ENCODE peak calls at places on chromosomes 7 and 10, in ten cellular contexts. K is stomach, J is Peyer's patch, V is heart left ventricle, E is sigmoid colon, T is HCT116, R is ovary, W is A549, M is spleen, N is body of pancreas. I is an unnamed sample. For H3K4me1, the result is how much of the 10 kb centered on the place peaks cover.

GRCh38 chr10:23696476-23696875 is 257.6 kb downstream of the OTUD1 start:
- DNase-seq in V (no peak), T (no peak), K (no peak), N (no peak), J (no peak), W (no peak), E (no peak), R (no peak), M (no peak), I (no peak)

GRCh38 chr10:11183000-11183399 is 165.3 kb downstream of the CELF2 start:
- DNase-seq in R (no peak), T (no peak), M (no peak), J (no peak), V (no peak), E (no peak), N (no peak), K (no peak), W (no peak), I (no peak)

GRCh38 chr7:122133477-122133876 is 10.6 kb downstream of the AASS start:
- DNase-seq in J (no peak), M (no peak), W (no peak), T (no peak), K (no peak), E (no peak), N (no peak), R (no peak), V (peak), I (no peak)

GRCh38 chr7:22589641-22590141 is 89.7 kb upstream of the STEAP1B start:
- DNase-seq in M (no peak), N (peak), K (no peak), R (no peak), J (no peak), W (no peak), V (peak), E (peak), T (no peak), I (peak)

GRCh38 chr7:77571791-77572190 is 34.7 kb downstream of the PTPN12 start:
- DNase-seq in T (no peak), E (no peak), N (no peak), J (no peak), W (no peak), V (no peak), M (no peak), K (no peak), R (no peak), I (no peak)

GRCh38 chr10:48215148-48215982 is 59.1 kb downstream of the FRMPD2 start:
- DNase-seq in K (peak), R (no peak), V (no peak), M (no peak), W (peak), N (peak), E (no peak), T (peak), J (no peak), I (peak)

GRCh38 chr10:16116404-16117304 is 256.3 kb upstream of the MINDY3 start:
- DNase-seq in T (peak), E (no peak), J (no peak), N (peak), M (no peak), K (no peak), W (peak), R (no peak), V (no peak), I (peak)

GRCh38 chr7:94409561-94409960 is 14.9 kb downstream of the COL1A2 start:
- DNase-seq in E (no peak), T (no peak), N (no peak), J (no peak), K (no peak), R (no peak), V (peak), M (no peak), W (no peak), I (no peak)

GRCh38 chr7:95725170-95725569 is 47.2 kb upstream of the DYNC1I1 start:
- DNase-seq in J (no peak), M (no peak), K (no peak), W (peak), V (no peak), T (no peak), E (no peak), R (no peak), N (no peak), I (no peak)

DNA sequence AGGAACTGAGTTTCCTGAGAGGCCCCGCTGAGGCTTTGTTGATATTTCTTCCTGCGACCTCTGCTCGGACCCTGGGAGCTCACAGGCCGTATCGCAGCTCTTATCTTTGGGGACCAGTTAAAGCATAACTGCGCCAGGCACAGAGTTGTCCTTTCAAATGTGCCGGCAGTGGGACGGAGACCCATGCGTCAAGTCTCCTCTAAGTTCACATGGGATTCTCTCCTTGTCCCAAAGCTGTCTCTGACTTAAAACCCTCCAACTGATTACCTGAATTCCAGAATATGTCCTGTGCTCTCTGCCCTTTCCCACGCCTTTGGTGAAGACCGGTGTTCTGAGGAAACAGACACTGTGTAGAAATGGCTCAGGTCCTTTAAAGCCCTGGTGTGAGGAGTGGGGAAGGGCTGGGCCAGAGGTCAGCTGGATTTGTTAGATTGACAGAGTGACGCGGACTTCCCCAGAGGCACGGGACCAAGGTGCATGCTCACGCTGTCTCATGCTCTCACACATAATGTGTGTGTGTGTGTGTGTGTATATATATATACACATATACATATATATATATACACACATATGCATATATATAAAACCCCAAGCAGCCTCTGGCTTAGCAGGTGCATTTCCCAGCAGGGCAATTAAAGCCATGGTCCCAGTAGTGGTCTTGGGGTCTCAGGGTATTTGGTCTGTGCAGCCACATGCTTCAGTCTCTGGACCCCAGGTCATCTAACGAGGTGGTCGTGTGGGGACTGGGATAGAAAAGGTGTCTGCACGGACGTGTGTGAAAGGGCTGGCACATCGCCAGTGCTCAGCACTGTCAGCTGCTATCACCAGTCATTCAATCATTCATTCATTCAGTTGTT is 170.0 kb downstream of the EGFR start:
- DNase-seq in N (no peak), K (peak), R (no peak), E (no peak), V (no peak), J (peak), W (no peak), T (no peak), M (no peak), I (no peak)
- TF ChIP-seq POLR2A in N (no peak), K (no peak), R (no peak), E (no peak), V (no peak), J (peak), W (no peak), T (no peak), M (no peak), I (no peak)

GRCh38 chr10:30697806-30698205 is 68.3 kb upstream of the LYZL2 start:
- DNase-seq in R (no peak), T (no peak), N (no peak), E (no peak), K (no peak), M (no peak), W (no peak), J (no peak), V (no peak), I (no peak)
- H3K4me1 ChIP-seq in R (under half), T (under half), N (under half), E (under half), K (under half), M (under half), W (under half), J (under half), V (under half), I (under half)

GRCh38 chr10:110666673-110667072 is 22.5 kb downstream of the RBM20 start:
- DNase-seq in N (no peak), M (no peak), K (no peak), R (no peak), J (no peak), W (no peak), E (no peak), V (no peak), T (no peak), I (no peak)
- TF ChIP-seq POLR2A in N (no peak), M (no peak), K (no peak), R (no peak), J (no peak), W (no peak), E (no peak), V (no peak), T (no peak), I (no peak)

GRCh38 chr7:1537631-1538412 is 7.3 kb downstream of the MAFK start:
- DNase-seq in M (peak), K (peak), T (no peak), E (peak), V (peak), N (peak), W (peak), J (peak), R (peak), I (peak)
- H3K4me1 ChIP-seq in M (half or more), K (half or more), T (half or more), E (under half), V (half or more), N (half or more), W (half or more), J (under half), R (under half), I (under half)

GRCh38 chr7:106659963-106660861 is 746 bp downstream of the CCDC71L start:
- DNase-seq in K (peak), E (peak), T (peak), J (peak), N (peak), R (peak), W (peak), M (peak), V (peak), I (peak)

GRCh38 chr7:106659369-106659962 is 1.5 kb downstream of the CCDC71L start:
- DNase-seq in N (no peak), K (no peak), M (no peak), T (no peak), W (no peak), E (no peak), J (no peak), V (no peak), R (no peak), I (no peak)

GRCh38 chr7:106657085-106657991 is 3.6 kb downstream of the CCDC71L start:
- DNase-seq in W (no peak), N (no peak), V (no peak), E (no peak), J (no peak), M (no peak), R (no peak), K (no peak), T (no peak), I (no peak)

GRCh38 chr7:106660862-106661720 is at the start of gene CCDC71L:
- DNase-seq in M (peak), J (peak), V (peak), W (peak), E (peak), K (peak), R (peak), T (peak), N (peak), I (peak)

DNA sequence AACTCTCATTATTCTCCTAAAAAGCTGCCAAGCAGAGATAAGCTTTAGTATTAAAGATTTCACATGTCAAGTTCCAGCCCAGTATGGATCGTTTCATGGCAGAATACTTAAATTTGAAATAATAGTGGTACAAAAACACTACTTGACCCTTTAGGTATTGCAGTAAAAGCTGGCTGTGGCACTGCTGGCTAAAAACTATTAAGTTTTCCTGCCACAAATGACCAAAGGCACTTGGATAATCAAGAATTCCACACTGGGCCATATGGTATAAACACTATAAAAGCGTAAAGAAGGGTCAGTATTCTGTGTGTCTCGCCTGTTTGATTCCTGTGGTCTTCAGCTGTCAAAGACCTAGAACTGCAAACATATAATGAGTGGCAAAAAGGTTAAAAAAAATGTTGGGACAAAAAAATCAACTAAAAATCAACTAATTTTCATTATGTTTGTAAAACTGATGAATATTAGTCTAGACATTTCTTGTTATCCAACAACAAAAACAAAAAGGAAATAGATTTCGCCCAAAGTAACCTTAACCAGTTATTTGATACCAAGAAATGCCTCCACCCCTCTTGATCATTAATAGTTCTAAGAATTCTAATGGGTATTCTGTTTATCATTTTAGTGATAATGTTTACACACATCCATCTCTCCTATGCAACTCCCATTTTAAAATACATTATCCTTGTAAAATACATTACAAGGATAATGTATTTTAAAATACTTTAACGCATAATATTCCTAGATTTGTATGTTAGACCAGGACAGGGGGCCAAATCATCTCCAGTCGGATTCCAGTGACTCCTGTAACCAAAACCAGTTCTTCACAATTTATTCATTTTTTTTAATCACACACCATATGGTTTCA is 2.2 kb downstream of the CCDC71L start:
- DNase-seq in E (no peak), V (no peak), M (no peak), K (no peak), N (no peak), J (no peak), R (no peak), T (no peak), W (no peak), I (no peak)
- TF ChIP-seq POLR2A in E (no peak), V (no peak), M (no peak), K (no peak), N (no peak), J (no peak), R (no peak), T (no peak), W (no peak), I (no peak)

GRCh38 chr10:101063162-101063525 is 1.4 kb downstream of the KAZALD1 start:
- DNase-seq in R (no peak), E (no peak), M (no peak), V (no peak), J (no peak), K (no peak), W (no peak), N (no peak), T (no peak), I (no peak)

GRCh38 chr10:101062231-101063161 is 707 bp downstream of the KAZALD1 start:
- DNase-seq in J (peak), N (peak), W (peak), M (peak), V (peak), T (no peak), R (no peak), K (peak), E (peak), I (peak)

GRCh38 chr10:101061814-101062230 is at the start of gene KAZALD1:
- DNase-seq in T (no peak), V (no peak), W (no peak), N (no peak), M (peak), R (no peak), J (no peak), K (no peak), E (no peak), I (no peak)

GRCh38 chr10:101060036-101060950 is 1.5 kb upstream of the KAZALD1 start:
- DNase-seq in E (peak), N (peak), K (peak), T (peak), M (peak), R (peak), J (peak), V (peak), W (peak), I (peak)

DNA sequence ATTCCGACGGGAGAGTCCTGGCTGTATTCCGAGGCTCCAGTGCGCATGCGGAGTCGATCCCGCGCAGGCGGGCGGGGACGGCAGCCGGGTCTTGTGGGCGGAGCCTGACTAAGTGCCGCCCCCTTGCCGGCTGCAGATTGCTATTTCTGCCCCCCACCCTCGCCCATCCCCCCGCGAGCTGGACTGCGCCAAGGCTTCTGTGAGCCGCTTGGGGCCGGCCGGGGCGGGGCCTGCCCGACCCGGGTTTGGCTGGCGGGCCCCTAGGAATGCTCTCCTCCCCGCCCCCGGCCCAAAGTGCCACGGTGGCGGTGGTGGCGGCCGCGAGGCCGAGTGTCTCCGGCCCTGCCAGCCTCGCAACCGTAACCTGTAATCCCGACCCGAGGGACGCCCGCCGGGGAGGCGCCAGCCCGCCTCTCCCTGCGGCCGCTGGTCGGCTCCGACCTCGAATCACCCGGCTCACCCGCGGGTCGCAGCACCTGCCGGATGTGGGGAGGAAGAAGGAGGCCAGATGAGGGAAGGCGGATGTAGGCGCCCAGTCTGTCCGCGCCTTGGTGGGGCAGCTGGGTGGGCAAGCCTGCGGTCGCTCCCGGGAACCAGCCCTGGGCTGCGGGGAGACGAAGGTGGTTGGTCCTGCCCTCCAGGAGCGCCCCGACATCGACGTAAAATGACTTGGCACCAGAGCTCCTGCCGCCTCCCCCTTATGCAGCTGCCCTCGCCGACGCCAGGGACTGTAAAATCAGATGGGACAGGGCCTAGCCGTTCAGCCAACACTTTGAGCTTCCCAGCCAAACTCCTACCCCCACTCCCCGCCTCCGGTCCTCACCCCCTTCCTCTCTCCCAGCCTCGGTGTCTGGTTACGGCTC is 607 bp upstream of the KAZALD1 start:
- DNase-seq in T (peak), N (peak), V (peak), M (peak), W (peak), K (peak), E (peak), R (peak), J (peak), I (peak)
- H3K4me1 ChIP-seq in T (half or more), N (under half), V (half or more), M (half or more), W (under half), K (under half), E (under half), R (under half), J (under half), I (under half)

DNA sequence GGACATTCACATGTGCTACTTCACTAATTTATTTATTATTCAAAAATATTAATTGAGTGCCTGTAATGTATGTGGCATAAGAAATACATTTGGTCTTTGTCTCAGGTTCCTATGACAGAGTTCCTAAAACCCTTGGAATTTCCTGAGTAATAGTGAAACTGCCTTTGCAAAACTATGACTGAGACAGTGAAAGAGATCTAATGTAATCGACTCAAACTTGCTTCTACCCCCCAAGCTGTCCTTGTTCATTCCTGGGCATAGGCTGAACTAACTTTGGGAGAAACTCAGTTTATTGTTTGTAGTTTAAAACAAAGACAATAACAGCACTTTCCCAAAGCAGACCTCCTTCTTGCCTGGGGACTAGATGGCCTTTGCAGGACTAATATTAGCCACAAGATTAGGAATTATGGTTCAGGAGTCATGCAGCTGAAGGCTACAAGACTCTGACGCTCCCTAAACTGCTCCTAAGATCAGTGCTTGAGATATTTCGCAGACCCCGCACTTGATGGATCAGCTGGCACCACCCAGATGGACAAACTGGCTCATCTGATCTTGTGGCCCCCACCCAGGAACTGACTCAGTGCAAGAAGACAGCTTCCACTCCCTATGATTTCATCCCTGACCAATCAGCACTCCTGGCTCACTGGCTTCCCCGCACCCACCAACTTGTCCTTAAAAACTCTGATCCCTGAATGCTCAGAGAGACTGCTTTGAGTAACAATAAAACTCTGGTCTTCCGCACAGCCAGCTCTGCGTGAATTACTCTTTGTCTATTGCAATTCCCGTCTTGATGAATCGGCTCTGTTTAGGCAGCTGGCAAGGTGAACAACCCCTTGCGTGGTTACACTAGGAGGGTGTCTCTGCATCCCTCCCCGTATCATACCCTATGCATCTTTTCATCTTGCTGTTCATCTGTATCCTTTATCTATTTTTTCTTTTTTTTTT is 27.0 kb upstream of the NRBF2 start:
- DNase-seq in N (peak), K (no peak), E (no peak), T (no peak), W (no peak), V (no peak), J (no peak), R (no peak), M (no peak), I (no peak)
- TF ChIP-seq POLR2A in N (no peak), K (no peak), E (no peak), T (no peak), W (no peak), V (no peak), J (no peak), R (no peak), M (no peak), I (no peak)

GRCh38 chr7:131052285-131052942 is 275.3 kb upstream of the MKLN1 start:
- DNase-seq in K (no peak), J (no peak), N (no peak), E (no peak), V (no peak), T (no peak), M (no peak), R (no peak), W (no peak), I (no peak)
- H3K4me1 ChIP-seq in K (under half), J (under half), N (half or more), E (half or more), V (half or more), T (under half), M (half or more), R (under half), W (under half), I (under half)

I was measured in adrenal gland.